ENCODE peak calls at places on chromosomes 3 and 15, in ten cellular contexts. B is heart left ventricle; P is NCI-H2029 treated with DMSO at 0.1 percent for 48 hours; K is progenitor cell of endocrine pancreas; U is central memory CD4-positive, alpha-beta T cell; N is SK-N-DZ; A is HT1080; E is T-helper 17 cell; J is activated B cell treated with CpG ODN at 0.5 μM for 24 hours; R is EH. X is an unnamed sample.

GRCh38 chr3:117754841-117755240 is 1045.3 kb downstream of the TUSC7 start:
- DNase-seq in B (no peak), P (no peak), K (no peak), U (no peak), N (no peak), A (no peak), E (no peak), J (no peak), R (no peak), X (no peak)

GRCh38 chr3:47855461-47856383 is 52.8 kb downstream of the DHX30 start:
- DNase-seq in B (no peak), P (no peak), K (no peak), U (no peak), N (no peak), A (no peak), E (no peak), J (no peak), R (no peak), X (no peak)

GRCh38 chr3:169812844-169813677 is at the start of the genes LRRC34 and LRRIQ4:
- DNase-seq in B (peak; percentile 82), P (peak; percentile 91), K (peak; percentile 23), U (peak; percentile 45), N (peak; percentile 95), A (no peak), E (peak; percentile 33), J (peak; percentile 60), R (peak; percentile 81), X (peak; percentile 83)

GRCh38 chr15:73570355-73571032 is 62.7 kb downstream of the NPTN start:
- DNase-seq in B (no peak), P (no peak), K (no peak), U (no peak), N (no peak), A (no peak), E (no peak), J (no peak), R (no peak), X (no peak)

GRCh38 chr15:66080791-66081475 is 172.6 kb downstream of the MEGF11 start:
- DNase-seq in B (no peak), P (no peak), K (peak; percentile 24), U (no peak), N (no peak), A (peak; percentile 55), E (no peak), J (no peak), R (peak; percentile 73), X (no peak)

GRCh38 chr3:50447290-50447840 is 56.1 kb downstream of the CACNA2D2 start:
- DNase-seq in B (no peak), P (no peak), K (no peak), U (no peak), N (no peak), A (no peak), E (no peak), J (no peak), R (no peak), X (no peak)

GRCh38 chr3:126125781-126126251 is 41.9 kb upstream of the SLC41A3 start:
- DNase-seq in B (no peak), P (no peak), K (no peak), U (no peak), N (no peak), A (no peak), E (no peak), J (peak; percentile 7), R (no peak), X (no peak)

GRCh38 chr15:88334436-88334835 is 77.9 kb upstream of the NTRK3 start:
- DNase-seq in B (no peak), P (no peak), K (no peak), U (no peak), N (no peak), A (peak; percentile 63), E (no peak), J (no peak), R (peak; percentile 77), X (no peak)

GRCh38 chr3:115518100-115518852 is 105.0 kb upstream of the GAP43 start:
- DNase-seq in B (peak; percentile 94), P (no peak), K (no peak), U (no peak), N (peak; percentile 61), A (peak; percentile 92), E (no peak), J (no peak), R (peak; percentile 84), X (no peak)

GRCh38 chr15:81312790-81313543 is 11.0 kb downstream of the STARD5 start:
- DNase-seq in B (peak; percentile 80), P (no peak), K (no peak), U (no peak), N (no peak), A (peak; percentile 93), E (no peak), J (no peak), R (peak; percentile 98), X (no peak)

GRCh38 chr15:91329914-91330313 is 229.9 kb downstream of the SV2B start:
- DNase-seq in B (no peak), P (no peak), K (no peak), U (no peak), N (no peak), A (no peak), E (no peak), J (no peak), R (no peak), X (no peak)

GRCh38 chr15:34084086-34084485 is 17.6 kb downstream of the EMC7 start:
- DNase-seq in B (no peak), P (no peak), K (no peak), U (no peak), N (no peak), A (no peak), E (no peak), J (no peak), R (peak; percentile 81), X (no peak)

GRCh38 chr3:14513566-14514322 is 26.4 kb downstream of the GRIP2 start:
- DNase-seq in B (no peak), P (no peak), K (no peak), U (no peak), N (no peak), A (no peak), E (no peak), J (peak; percentile 7), R (no peak), X (no peak)

GRCh38 chr3:13626396-13626795 is 77.5 kb downstream of the FBLN2 start:
- DNase-seq in B (no peak), P (no peak), K (no peak), U (no peak), N (no peak), A (no peak), E (no peak), J (no peak), R (no peak), X (no peak)

GRCh38 chr3:182027366-182027765 is 315.6 kb downstream of the SOX2 start:
- DNase-seq in B (no peak), P (no peak), K (no peak), U (no peak), N (no peak), A (peak; percentile 79), E (no peak), J (no peak), R (no peak), X (no peak)